ENCODE peak calls at places on chromosomes 5 and 9, in ten cellular contexts. I, W, S, E, V, Z, K, J, G and R are unnamed samples.

GRCh38 chr5:119398713-119399492 is 43.1 kb downstream of the TNFAIP8 start:
- DNase-seq in I (peak), W (no peak), S (no peak), E (no peak), V (no peak), Z (peak), K (peak), J (no peak), G (no peak), R (no peak)

GRCh38 chr9:127776195-127776918 is 2.1 kb downstream of the SH2D3C start:
- DNase-seq in I (no peak), W (no peak), S (no peak), E (no peak), V (peak), Z (no peak), K (no peak), J (no peak), G (no peak), R (no peak)

GRCh38 chr5:37926732-37927131 is 86.9 kb upstream of the GDNF start:
- DNase-seq in I (no peak), W (no peak), S (peak), E (peak), V (no peak), Z (peak), K (peak), J (no peak), G (no peak), R (no peak)

GRCh38 chr5:145118109-145118508 is 717.0 kb downstream of the PRELID2 start:
- DNase-seq in I (no peak), W (no peak), S (no peak), E (no peak), V (no peak), Z (no peak), K (peak), J (no peak), G (no peak), R (no peak)

GRCh38 chr5:129973716-129974426 is 69.6 kb downstream of the CHSY3 start:
- DNase-seq in I (no peak), W (no peak), S (no peak), E (no peak), V (no peak), Z (peak), K (peak), J (no peak), G (no peak), R (no peak)

GRCh38 chr5:75202935-75203334 is 33.7 kb downstream of the ANKRD31 start:
- DNase-seq in I (no peak), W (peak), S (no peak), E (no peak), V (no peak), Z (no peak), K (no peak), J (no peak), G (no peak), R (no peak)

GRCh38 chr5:175590471-175590881 is 67.4 kb upstream of the HRH2 start:
- DNase-seq in I (no peak), W (no peak), S (peak), E (peak), V (no peak), Z (peak), K (peak), J (no peak), G (no peak), R (no peak)

GRCh38 chr9:98365227-98365669 is 109.8 kb upstream of the TBC1D2 start:
- DNase-seq in I (no peak), W (no peak), S (no peak), E (peak), V (no peak), Z (peak), K (no peak), J (peak), G (no peak), R (no peak)

GRCh38 chr5:126178521-126178920 is 244.7 kb upstream of the GRAMD2B start:
- DNase-seq in I (no peak), W (no peak), S (no peak), E (peak), V (no peak), Z (peak), K (no peak), J (peak), G (no peak), R (no peak)

GRCh38 chr5:90898330-90899013 is 339.9 kb downstream of the ADGRV1 start:
- DNase-seq in I (no peak), W (no peak), S (peak), E (no peak), V (no peak), Z (peak), K (no peak), J (no peak), G (no peak), R (no peak)

GRCh38 chr9:18893051-18893450 is 140.0 kb downstream of the SAXO1 start:
- DNase-seq in I (no peak), W (no peak), S (no peak), E (no peak), V (no peak), Z (no peak), K (no peak), J (no peak), G (no peak), R (no peak)

GRCh38 chr9:29830815-29831214 is 2257.5 kb upstream of the C9orf72 start:
- DNase-seq in I (no peak), W (peak), S (peak), E (no peak), V (no peak), Z (peak), K (peak), J (peak), G (no peak), R (peak)

GRCh38 chr5:116454417-116454927 is 120.2 kb downstream of the SEMA6A start:
- DNase-seq in I (no peak), W (no peak), S (no peak), E (peak), V (no peak), Z (peak), K (peak), J (peak), G (no peak), R (peak)

GRCh38 chr5:113112435-113112834 is 135.8 kb downstream of the DCP2 start:
- DNase-seq in I (peak), W (no peak), S (peak), E (no peak), V (no peak), Z (peak), K (no peak), J (no peak), G (no peak), R (no peak)

GRCh38 chr5:62183727-62184126 is 122.3 kb upstream of the KIF2A start:
- DNase-seq in I (no peak), W (no peak), S (no peak), E (no peak), V (no peak), Z (no peak), K (no peak), J (no peak), G (no peak), R (no peak)

DNA sequence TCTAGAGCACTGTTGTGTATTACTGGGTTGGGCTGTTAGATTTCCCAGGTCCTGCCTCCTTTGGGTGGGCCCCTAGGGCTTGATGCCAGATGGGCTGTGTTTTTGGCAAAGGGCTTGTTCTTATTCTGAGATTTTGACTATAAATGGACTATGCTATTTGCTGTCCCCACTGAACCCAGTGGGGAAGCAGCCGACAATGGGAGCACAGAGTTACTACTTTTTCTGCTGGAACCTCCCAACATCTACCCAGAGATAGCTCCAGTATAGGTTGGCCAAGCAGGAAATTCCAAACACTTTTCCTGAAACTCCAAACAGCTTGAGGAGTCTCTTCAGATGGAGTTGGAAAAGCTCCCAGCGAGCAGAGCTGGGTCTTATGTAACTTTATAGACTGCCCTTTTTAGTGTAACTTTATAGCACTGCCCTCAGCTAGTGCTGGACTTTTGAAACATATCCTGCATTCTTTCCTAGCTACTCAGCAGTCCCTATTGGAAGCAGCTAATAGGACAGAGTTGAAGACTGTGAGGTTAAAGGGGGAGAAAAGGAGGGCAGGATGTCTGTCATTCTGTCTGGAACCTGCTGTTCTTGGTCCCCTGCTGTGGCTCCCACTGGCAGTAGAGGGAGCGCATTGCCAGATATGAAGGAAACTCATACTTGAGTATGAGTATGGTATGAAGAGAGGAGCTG is 21.0 kb downstream of the RUSC2 start:
- DNase-seq in I (peak), W (no peak), S (peak), E (peak), V (no peak), Z (peak), K (peak), J (no peak), G (no peak), R (peak)
- TF ChIP-seq CTCF in I (no peak), W (no peak), S (no peak), E (peak), V (no peak), Z (peak), K (peak), J (no peak), G (peak), R (peak)

GRCh38 chr9:35033101-35033500 is 39.3 kb downstream of the VCP start:
- DNase-seq in I (no peak), W (no peak), S (no peak), E (no peak), V (no peak), Z (no peak), K (no peak), J (no peak), G (no peak), R (no peak)

DNA sequence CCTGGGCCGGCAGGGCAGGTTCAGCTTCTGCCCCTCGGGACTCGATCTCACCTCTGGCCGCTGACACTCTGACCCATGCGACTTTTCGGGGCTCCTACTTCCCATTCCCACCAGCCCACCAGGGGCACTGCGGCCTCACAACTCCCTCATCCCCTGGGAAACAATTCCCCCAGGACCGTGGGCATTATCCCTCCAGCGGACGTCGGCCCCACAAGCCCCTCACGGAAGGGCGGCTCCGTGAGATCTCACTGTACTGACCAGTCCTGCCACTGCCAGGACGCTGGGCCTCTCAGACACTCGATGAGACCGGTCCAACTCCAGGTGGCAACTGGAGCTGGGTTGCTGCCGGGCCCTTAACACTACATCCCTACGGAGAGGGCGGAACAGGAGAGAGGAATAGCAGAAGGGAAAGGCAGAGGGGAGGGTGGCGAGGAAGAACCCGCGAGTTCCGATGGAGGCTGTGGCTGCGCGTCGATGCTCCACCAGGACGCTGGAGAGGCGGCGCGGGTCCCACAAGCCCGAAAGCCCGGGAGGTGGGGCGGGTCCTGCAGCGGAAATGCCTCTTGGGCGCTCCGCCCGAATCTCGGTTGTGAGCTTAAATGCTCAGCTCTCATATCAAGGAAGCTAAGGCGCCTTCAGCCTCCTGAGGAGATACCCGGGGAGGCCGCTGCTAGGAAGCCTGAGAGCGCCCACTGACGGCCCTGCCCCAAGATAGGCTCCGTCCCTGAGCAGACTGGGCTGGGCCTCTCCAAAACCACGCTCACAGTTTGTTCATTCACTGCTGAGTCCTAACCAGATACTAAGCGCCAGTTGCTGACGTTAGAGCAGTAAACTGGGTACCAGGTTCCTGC is 36.3 kb downstream of the VCP start:
- DNase-seq in I (peak), W (no peak), S (no peak), E (peak), V (peak), Z (peak), K (peak), J (no peak), G (no peak), R (no peak)
- TF ChIP-seq CTCF in I (no peak), W (no peak), S (no peak), E (no peak), V (no peak), Z (no peak), K (peak), J (no peak), G (no peak), R (no peak)

GRCh38 chr9:37033141-37033540 is 927 bp downstream of the PAX5 start:
- DNase-seq in I (no peak), W (no peak), S (no peak), E (no peak), V (no peak), Z (no peak), K (no peak), J (no peak), G (no peak), R (no peak)

GRCh38 chr9:37035472-37036236 is 1.6 kb upstream of the PAX5 start:
- DNase-seq in I (no peak), W (no peak), S (no peak), E (no peak), V (no peak), Z (no peak), K (peak), J (no peak), G (no peak), R (no peak)

GRCh38 chr9:37033753-37034319 is at the start of gene PAX5:
- DNase-seq in I (no peak), W (no peak), S (no peak), E (no peak), V (no peak), Z (no peak), K (no peak), J (no peak), G (no peak), R (no peak)

GRCh38 chr9:37034938-37035471 is 937 bp upstream of the PAX5 start:
- DNase-seq in I (no peak), W (no peak), S (no peak), E (no peak), V (no peak), Z (no peak), K (no peak), J (no peak), G (no peak), R (no peak)

GRCh38 chr9:37034320-37034937 is 361 bp upstream of the PAX5 start:
- DNase-seq in I (no peak), W (no peak), S (no peak), E (no peak), V (no peak), Z (no peak), K (no peak), J (no peak), G (no peak), R (no peak)
- TF ChIP-seq CTCF in I (no peak), W (no peak), S (peak), E (peak), V (no peak), Z (no peak), K (no peak), J (peak), G (no peak), R (peak)

DNA sequence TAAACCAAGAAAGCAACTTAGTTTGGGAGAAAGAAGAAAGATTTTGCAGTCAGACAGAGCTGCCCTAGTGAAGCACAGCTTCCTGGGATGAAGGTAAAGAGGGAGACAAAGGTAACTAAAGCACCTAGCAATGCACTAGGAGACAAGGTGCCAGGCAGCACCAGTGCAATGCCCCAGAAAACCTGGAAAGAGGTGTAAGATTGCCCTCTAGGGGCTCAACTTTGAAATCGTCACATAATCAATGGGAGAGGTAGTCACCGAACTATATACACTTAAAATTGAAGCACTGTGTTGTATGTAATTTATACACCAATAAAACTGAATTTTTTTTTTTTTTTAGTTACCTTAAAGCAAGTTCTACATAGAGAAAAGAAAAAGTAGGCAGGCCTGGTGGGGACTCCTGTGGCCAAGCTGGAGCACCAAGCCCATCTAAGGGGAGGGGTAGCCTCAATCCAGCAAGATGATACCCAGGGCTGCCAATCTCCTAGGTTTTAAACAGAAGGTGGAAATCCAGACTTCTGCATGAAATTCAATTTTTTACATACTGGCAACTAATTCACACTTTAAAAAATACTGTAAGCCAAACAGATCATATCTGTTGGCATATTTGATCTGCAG is 48.2 kb downstream of the CDK5RAP2 start:
- DNase-seq in I (no peak), W (peak), S (peak), E (peak), V (no peak), Z (peak), K (peak), J (peak), G (no peak), R (no peak)
- TF ChIP-seq CTCF in I (no peak), W (no peak), S (no peak), E (peak), V (no peak), Z (peak), K (peak), J (peak), G (peak), R (peak)